ENCODE peak calls at places on chromosomes 12 and 14, in seven cellular contexts. One of them, this sample, is unnamed.

GRCh38 chr12:28191018-28191595 is 851 bp downstream of the CCDC91 start:
- DNase-seq in AG09319: peak; percentile 18
- DNase-seq in GM12865: peak; percentile 27
- DNase-seq in kidney: no peak
- DNase-seq in hepatocyte: no peak
- DNase-seq in ovary: peak; percentile 70
- DNase-seq in A549: peak; percentile 22
- DNase-seq in this sample: no peak

GRCh38 chr12:13538136-13538535 is 341.6 kb downstream of the EMP1 start:
- DNase-seq in AG09319: no peak
- DNase-seq in GM12865: no peak
- DNase-seq in kidney: no peak
- DNase-seq in hepatocyte: no peak
- DNase-seq in ovary: no peak
- DNase-seq in A549: no peak
- DNase-seq in this sample: no peak

GRCh38 chr12:108591267-108591980 is 6.5 kb downstream of the TMEM119 start:
- DNase-seq in AG09319: no peak
- DNase-seq in GM12865: no peak
- DNase-seq in kidney: peak; percentile 66
- DNase-seq in hepatocyte: no peak
- DNase-seq in ovary: no peak
- DNase-seq in A549: no peak
- DNase-seq in this sample: no peak

GRCh38 chr12:674272-674781 is 11.1 kb upstream of the NINJ2 start:
- DNase-seq in AG09319: no peak
- DNase-seq in GM12865: peak; percentile 98
- DNase-seq in kidney: no peak
- DNase-seq in hepatocyte: no peak
- DNase-seq in ovary: no peak
- DNase-seq in A549: no peak
- DNase-seq in this sample: peak; percentile 58

GRCh38 chr12:22990501-22990900 is 365.5 kb downstream of the ETNK1 start:
- DNase-seq in AG09319: no peak
- DNase-seq in GM12865: no peak
- DNase-seq in kidney: no peak
- DNase-seq in hepatocyte: no peak
- DNase-seq in ovary: no peak
- DNase-seq in A549: no peak
- DNase-seq in this sample: no peak

GRCh38 chr14:67269338-67270060 is 28.3 kb downstream of the PALS1 start:
- DNase-seq in AG09319: peak; percentile 63
- DNase-seq in GM12865: no peak
- DNase-seq in kidney: no peak
- DNase-seq in hepatocyte: peak; percentile 38
- DNase-seq in ovary: peak; percentile 23
- DNase-seq in A549: no peak
- DNase-seq in this sample: no peak

GRCh38 chr12:2372735-2373134 is 319.9 kb downstream of the CACNA1C start:
- DNase-seq in AG09319: no peak
- DNase-seq in GM12865: no peak
- DNase-seq in kidney: no peak
- DNase-seq in hepatocyte: no peak
- DNase-seq in ovary: no peak
- DNase-seq in A549: no peak
- DNase-seq in this sample: no peak

GRCh38 chr12:13592063-13592942 is 389.1 kb downstream of the GRIN2B start:
- DNase-seq in AG09319: no peak
- DNase-seq in GM12865: peak; percentile 47
- DNase-seq in kidney: no peak
- DNase-seq in hepatocyte: no peak
- DNase-seq in ovary: no peak
- DNase-seq in A549: no peak
- DNase-seq in this sample: no peak

GRCh38 chr14:69055973-69056372 is 76.9 kb upstream of the ACTN1 start:
- DNase-seq in AG09319: no peak
- DNase-seq in GM12865: no peak
- DNase-seq in kidney: no peak
- DNase-seq in hepatocyte: no peak
- DNase-seq in ovary: no peak
- DNase-seq in A549: no peak
- DNase-seq in this sample: no peak

GRCh38 chr14:31930493-31931225 is 146.4 kb upstream of the ARHGAP5 start:
- DNase-seq in AG09319: no peak
- DNase-seq in GM12865: no peak
- DNase-seq in kidney: no peak
- DNase-seq in hepatocyte: peak; percentile 23
- DNase-seq in ovary: no peak
- DNase-seq in A549: peak; percentile 38
- DNase-seq in this sample: no peak

DNA sequence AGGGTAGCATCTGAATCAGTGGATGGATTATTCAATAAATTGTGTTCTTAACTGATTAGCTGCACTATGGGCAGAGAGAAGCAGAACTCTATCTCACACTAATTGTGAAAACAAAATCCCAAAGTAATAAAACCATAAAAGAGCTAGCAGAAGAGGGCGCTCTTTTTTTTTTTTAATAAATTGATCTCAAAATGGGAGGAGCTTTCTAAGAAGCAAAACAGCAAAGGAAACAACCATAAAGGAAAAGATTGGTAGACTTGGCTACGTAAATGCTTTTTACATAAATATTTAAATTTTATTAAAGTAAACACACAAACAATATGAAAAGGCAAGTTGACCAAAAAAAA is 1.5 kb upstream of the TM7SF3 start:
- DNase-seq in AG09319: no peak
- DNase-seq in GM12865: peak; percentile 67
- DNase-seq in kidney: no peak
- DNase-seq in hepatocyte: peak; percentile 21
- DNase-seq in ovary: no peak
- DNase-seq in A549: peak; percentile 18
- DNase-seq in this sample: peak; percentile 47
- TF ChIP-seq CTCF in AG09319: peak; percentile 28
- TF ChIP-seq CTCF in GM12865: peak; percentile 30
- TF ChIP-seq CTCF in kidney: peak; percentile 33
- TF ChIP-seq CTCF in hepatocyte: peak; percentile 50
- TF ChIP-seq CTCF in ovary: no peak
- TF ChIP-seq CTCF in A549: peak; percentile 74
- TF ChIP-seq CTCF in this sample: peak; percentile 33

GRCh38 chr14:72796935-72797334 is 97.0 kb downstream of the DPF3 start:
- DNase-seq in AG09319: no peak
- DNase-seq in GM12865: no peak
- DNase-seq in kidney: no peak
- DNase-seq in hepatocyte: no peak
- DNase-seq in ovary: no peak
- DNase-seq in A549: no peak
- DNase-seq in this sample: no peak

GRCh38 chr14:72792051-72792788 is 101.7 kb downstream of the DPF3 start:
- DNase-seq in AG09319: no peak
- DNase-seq in GM12865: no peak
- DNase-seq in kidney: peak; percentile 87
- DNase-seq in hepatocyte: no peak
- DNase-seq in ovary: peak; percentile 65
- DNase-seq in A549: no peak
- DNase-seq in this sample: no peak

GRCh38 chr14:72788972-72789728 is 104.8 kb downstream of the DPF3 start:
- DNase-seq in AG09319: no peak
- DNase-seq in GM12865: peak; percentile 19
- DNase-seq in kidney: no peak
- DNase-seq in hepatocyte: no peak
- DNase-seq in ovary: no peak
- DNase-seq in A549: no peak
- DNase-seq in this sample: no peak

GRCh38 chr14:72790887-72791566 is 102.9 kb downstream of the DPF3 start:
- DNase-seq in AG09319: no peak
- DNase-seq in GM12865: peak; percentile 16
- DNase-seq in kidney: no peak
- DNase-seq in hepatocyte: no peak
- DNase-seq in ovary: no peak
- DNase-seq in A549: no peak
- DNase-seq in this sample: no peak

DNA sequence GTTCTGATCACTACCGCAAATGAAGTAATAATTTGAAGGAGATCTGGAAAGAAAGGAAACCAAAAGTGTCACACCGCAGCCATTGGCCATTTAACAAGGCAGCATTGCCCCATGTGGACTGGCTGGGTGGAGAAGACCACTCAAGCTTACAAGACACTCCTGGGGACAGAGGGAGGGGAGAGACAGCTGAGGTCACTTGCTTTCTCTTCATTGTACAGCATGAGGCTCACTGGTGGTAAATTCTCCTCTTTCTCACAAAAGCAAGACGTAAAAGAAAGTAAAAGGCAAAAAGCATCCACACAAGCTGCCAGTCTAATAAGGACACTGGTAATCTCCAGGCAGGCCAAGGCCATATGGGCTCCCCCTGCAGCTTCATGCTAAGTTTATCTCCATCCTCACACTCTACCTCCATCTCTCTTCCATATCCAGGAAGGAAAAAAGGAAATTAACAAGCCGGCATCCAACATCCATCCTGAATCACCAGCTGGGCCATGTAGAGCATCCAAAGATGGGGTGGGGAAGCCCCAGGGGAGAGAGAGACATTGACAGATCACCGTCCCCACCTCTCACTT is 100.7 kb downstream of the DPF3 start:
- DNase-seq in AG09319: no peak
- DNase-seq in GM12865: no peak
- DNase-seq in kidney: no peak
- DNase-seq in hepatocyte: no peak
- DNase-seq in ovary: no peak
- DNase-seq in A549: no peak
- DNase-seq in this sample: no peak
- TF ChIP-seq CTCF in AG09319: no peak
- TF ChIP-seq CTCF in GM12865: no peak
- TF ChIP-seq CTCF in kidney: no peak
- TF ChIP-seq CTCF in hepatocyte: no peak
- TF ChIP-seq CTCF in ovary: no peak
- TF ChIP-seq CTCF in A549: no peak
- TF ChIP-seq CTCF in this sample: no peak

DNA sequence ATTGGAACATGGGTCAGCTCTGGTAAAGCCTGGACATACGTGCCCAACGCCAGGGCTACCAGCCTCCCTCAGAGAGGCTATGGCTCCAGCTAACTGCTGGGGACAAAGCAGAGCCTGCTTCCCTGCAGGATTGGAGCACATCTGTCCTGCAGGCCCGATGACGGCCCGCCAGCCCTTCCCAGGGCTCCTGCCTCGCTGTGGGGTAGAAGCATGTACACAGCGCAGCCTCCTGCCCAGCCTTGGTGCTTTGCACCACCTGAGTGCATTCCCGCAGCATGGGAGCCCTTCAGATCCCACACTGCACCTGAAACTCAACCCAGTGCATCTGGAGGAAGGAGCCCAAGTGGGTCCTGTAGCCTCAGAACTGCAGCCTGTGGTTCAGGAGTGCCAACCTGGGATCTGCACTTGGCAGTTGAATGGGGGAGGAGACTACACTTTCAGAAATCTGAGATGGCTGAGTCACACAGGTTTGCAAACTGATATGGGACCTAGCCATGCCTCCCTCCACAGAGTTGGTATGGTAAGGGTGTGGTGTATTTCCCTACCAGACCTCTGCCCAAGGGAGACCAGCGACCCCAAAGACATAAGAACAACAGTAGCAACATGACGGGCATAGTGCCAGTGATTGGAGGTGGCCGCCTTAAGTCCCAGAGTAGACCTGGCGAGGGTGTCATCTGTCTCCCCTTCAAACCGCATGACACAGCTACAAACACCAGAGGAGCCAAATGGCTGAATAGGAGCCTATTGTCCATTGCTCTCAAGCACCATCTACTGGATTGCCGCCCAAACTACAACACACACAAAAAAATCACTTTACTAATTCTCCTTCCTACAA is 273.9 kb upstream of the MIS18BP1 start:
- DNase-seq in AG09319: no peak
- DNase-seq in GM12865: peak; percentile 48
- DNase-seq in kidney: no peak
- DNase-seq in hepatocyte: peak; percentile 65
- DNase-seq in ovary: no peak
- DNase-seq in A549: peak; percentile 20
- DNase-seq in this sample: peak; percentile 56
- TF ChIP-seq CTCF in AG09319: no peak
- TF ChIP-seq CTCF in GM12865: peak; percentile 59
- TF ChIP-seq CTCF in kidney: peak; percentile 51
- TF ChIP-seq CTCF in hepatocyte: peak; percentile 65
- TF ChIP-seq CTCF in ovary: no peak
- TF ChIP-seq CTCF in A549: peak; percentile 42
- TF ChIP-seq CTCF in this sample: peak; percentile 61

GRCh38 chr12:124605150-124605549 is 37.7 kb upstream of the NCOR2 start:
- DNase-seq in AG09319: no peak
- DNase-seq in GM12865: no peak
- DNase-seq in kidney: no peak
- DNase-seq in hepatocyte: no peak
- DNase-seq in ovary: no peak
- DNase-seq in A549: no peak
- DNase-seq in this sample: no peak

GRCh38 chr12:124603143-124603542 is 35.7 kb upstream of the NCOR2 start:
- DNase-seq in AG09319: no peak
- DNase-seq in GM12865: no peak
- DNase-seq in kidney: no peak
- DNase-seq in hepatocyte: no peak
- DNase-seq in ovary: no peak
- DNase-seq in A549: no peak
- DNase-seq in this sample: no peak

GRCh38 chr12:124605869-124606774 is 38.7 kb upstream of the NCOR2 start:
- DNase-seq in AG09319: no peak
- DNase-seq in GM12865: no peak
- DNase-seq in kidney: no peak
- DNase-seq in hepatocyte: no peak
- DNase-seq in ovary: no peak
- DNase-seq in A549: no peak
- DNase-seq in this sample: no peak

GRCh38 chr12:124601699-124602098 is 34.3 kb upstream of the NCOR2 start:
- DNase-seq in AG09319: no peak
- DNase-seq in GM12865: no peak
- DNase-seq in kidney: no peak
- DNase-seq in hepatocyte: no peak
- DNase-seq in ovary: no peak
- DNase-seq in A549: no peak
- DNase-seq in this sample: no peak

DNA sequence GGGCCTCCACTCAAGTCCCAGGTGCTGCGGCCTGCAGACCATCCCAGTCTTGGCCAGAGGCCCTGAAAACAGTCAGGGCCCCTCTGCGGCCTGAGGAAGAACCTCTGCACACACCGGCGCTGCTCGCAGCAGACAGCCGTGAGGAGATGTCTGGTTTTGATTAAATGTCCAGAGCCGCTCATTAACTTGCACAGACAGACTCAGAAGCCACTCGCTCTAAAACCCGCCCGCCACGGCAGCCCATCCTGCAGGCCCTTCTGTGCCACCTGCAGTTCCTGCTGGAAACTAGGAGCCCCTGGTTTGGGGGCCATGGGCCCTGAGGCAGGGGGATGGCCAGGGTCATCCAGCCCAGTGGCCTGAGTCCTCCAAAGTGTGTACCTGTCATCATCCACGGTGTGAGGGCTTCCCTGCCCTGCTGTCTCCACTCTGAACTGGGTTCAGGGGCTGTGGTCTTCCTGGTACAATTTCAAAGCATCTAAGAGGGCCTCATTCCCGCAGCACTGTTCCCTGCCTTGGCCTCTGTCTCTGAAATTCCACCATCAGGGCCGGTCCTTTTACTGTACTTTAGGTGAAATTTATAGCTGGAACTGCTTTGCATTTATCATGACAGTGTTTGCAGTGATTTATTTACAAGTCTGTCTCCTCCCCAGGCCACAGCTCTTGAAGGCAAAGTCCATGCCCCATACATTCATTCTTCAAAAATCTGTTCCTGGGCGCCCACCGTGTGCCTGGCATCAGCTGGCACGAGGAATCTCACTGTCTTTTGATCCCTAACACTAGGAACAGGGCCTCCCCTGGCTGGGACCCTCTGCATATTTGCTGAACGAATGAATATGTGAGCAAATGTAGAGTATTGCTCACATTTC is 36.7 kb upstream of the NCOR2 start:
- DNase-seq in AG09319: no peak
- DNase-seq in GM12865: no peak
- DNase-seq in kidney: no peak
- DNase-seq in hepatocyte: peak; percentile 52
- DNase-seq in ovary: no peak
- DNase-seq in A549: no peak
- DNase-seq in this sample: no peak
- TF ChIP-seq CTCF in AG09319: no peak
- TF ChIP-seq CTCF in GM12865: no peak
- TF ChIP-seq CTCF in kidney: no peak
- TF ChIP-seq CTCF in hepatocyte: no peak
- TF ChIP-seq CTCF in ovary: no peak
- TF ChIP-seq CTCF in A549: no peak
- TF ChIP-seq CTCF in this sample: no peak